ENCODE peak calls at places on chromosomes 2 and 18, in nine cellular contexts. J is MV-4-11; T is activated naive CD8-positive, alpha-beta T cell treated with anti-CD3 and anti-CD28 coated beads, Interleukin-2, amount 50 U/mL, for 24 hours; L is choroid plexus epithelial cell; W is neuronal stem cell; O is left lung; P is GM23338; K is lower leg skin; D is T-helper 2 cell. U is an unnamed sample.

GRCh38 chr2:172372436-172372835 is 55.0 kb upstream of the ITGA6 start:
- DNase-seq in P (no peak), K (no peak), L (no peak), O (no peak), J (no peak), W (no peak), D (no peak), T (no peak), U (no peak)

GRCh38 chr2:38590053-38590452 is 12.7 kb downstream of the HNRNPLL start:
- DNase-seq in J (no peak), L (peak), T (no peak), W (no peak), K (no peak), O (no peak), P (no peak), D (no peak), U (no peak)

GRCh38 chr2:241724259-241724974 is 10.0 kb upstream of the D2HGDH start:
- DNase-seq in K (no peak), T (peak), L (no peak), P (peak), D (no peak), O (no peak), J (no peak), W (no peak), U (no peak)

GRCh38 chr18:23265691-23266399 is 130.6 kb downstream of the CABLES1 start:
- DNase-seq in D (no peak), O (no peak), W (no peak), L (no peak), T (no peak), J (no peak), K (no peak), P (no peak), U (no peak)

GRCh38 chr2:25615920-25616319 is 57.5 kb downstream of the DTNB start:
- DNase-seq in L (peak), W (no peak), T (no peak), J (no peak), P (no peak), D (no peak), K (no peak), O (no peak), U (no peak)

GRCh38 chr2:69620870-69621269 is 22.7 kb downstream of the AAK1 start:
- DNase-seq in L (no peak), O (no peak), J (no peak), W (no peak), T (no peak), D (no peak), K (no peak), P (no peak), U (no peak)

GRCh38 chr2:166957686-166958085 is 69.4 kb downstream of the XIRP2 start:
- DNase-seq in T (no peak), J (no peak), P (no peak), D (no peak), W (no peak), L (peak), O (no peak), K (no peak), U (no peak)

GRCh38 chr2:30108851-30109250 is 38.0 kb upstream of the YPEL5 start:
- DNase-seq in O (no peak), J (no peak), W (no peak), T (no peak), L (no peak), K (no peak), P (no peak), D (no peak), U (no peak)

GRCh38 chr2:191264647-191265079 is 19.5 kb downstream of the MYO1B start:
- DNase-seq in P (no peak), K (no peak), L (peak), J (no peak), W (no peak), O (no peak), D (no peak), T (no peak), U (no peak)

GRCh38 chr2:68043719-68044498 is 18.9 kb downstream of the C1D start:
- DNase-seq in O (no peak), K (no peak), T (no peak), L (peak), J (no peak), D (no peak), W (no peak), P (no peak), U (no peak)

GRCh38 chr2:2842466-2842865 is 511.4 kb upstream of the MYT1L start:
- DNase-seq in L (no peak), T (no peak), O (no peak), K (no peak), D (no peak), J (no peak), P (no peak), W (no peak), U (no peak)

GRCh38 chr2:95392730-95393455 is 9.6 kb upstream of the FAHD2A start:
- DNase-seq in D (no peak), L (no peak), O (no peak), K (no peak), P (peak), W (no peak), J (no peak), T (no peak), U (no peak)

GRCh38 chr2:7191927-7192326 is 274.7 kb downstream of the RNF144A start:
- DNase-seq in D (no peak), K (no peak), P (peak), O (no peak), W (no peak), T (no peak), J (no peak), L (peak), U (peak)

GRCh38 chr2:96207778-96208143 is 866 bp downstream of the STARD7 start:
- DNase-seq in W (no peak), O (no peak), P (no peak), T (no peak), D (no peak), L (no peak), J (no peak), K (no peak), U (no peak)

GRCh38 chr18:57107141-57107832 is 39.6 kb upstream of the BOD1L2 start:
- DNase-seq in P (peak), O (no peak), T (no peak), W (peak), L (peak), D (no peak), J (peak), K (no peak), U (peak)

GRCh38 chr18:46362533-46362932 is 258.3 kb downstream of the HAUS1 start:
- DNase-seq in T (no peak), L (no peak), K (no peak), J (no peak), P (no peak), O (no peak), D (no peak), W (no peak), U (no peak)

GRCh38 chr2:241859436-241860183 is 916 bp upstream of the PDCD1 start:
- DNase-seq in D (peak), P (no peak), T (peak), K (peak), L (peak), W (no peak), O (peak), J (peak), U (no peak)

GRCh38 chr2:152336103-152336853 is 1.3 kb downstream of the FMNL2 start:
- DNase-seq in K (peak), O (peak), W (peak), P (peak), T (peak), L (peak), J (no peak), D (no peak), U (peak)

GRCh38 chr2:75360945-75361344 is 161.6 kb upstream of the TACR1 start:
- DNase-seq in K (no peak), J (no peak), L (no peak), T (no peak), O (no peak), W (no peak), D (no peak), P (no peak), U (no peak)

GRCh38 chr2:122739732-122740593 is 984.5 kb downstream of the TSN start:
- DNase-seq in O (no peak), D (no peak), P (no peak), L (no peak), J (no peak), W (no peak), K (no peak), T (no peak), U (no peak)

GRCh38 chr2:37349376-37349775 is 4.9 kb downstream of the QPCT start:
- DNase-seq in D (no peak), P (peak), J (peak), T (no peak), O (no peak), K (no peak), L (peak), W (no peak), U (no peak)

GRCh38 chr18:41690332-41691110 is 264.5 kb upstream of the PIK3C3 start:
- DNase-seq in P (no peak), T (no peak), K (no peak), D (no peak), L (peak), J (no peak), W (no peak), O (no peak), U (no peak)

GRCh38 chr2:189782221-189782671 is 1.9 kb downstream of the ORMDL1 start:
- DNase-seq in W (no peak), P (no peak), J (peak), K (no peak), O (no peak), D (no peak), L (peak), T (no peak), U (no peak)

GRCh38 chr2:6846967-6847695 is 18.6 kb downstream of the CMPK2 start:
- DNase-seq in P (no peak), W (no peak), L (no peak), J (no peak), D (no peak), O (no peak), T (no peak), K (no peak), U (no peak)

U was measured in hepatocyte.